ENCODE peak calls at places on chromosomes 2 and 18, in ten cellular contexts. C is left ventricle myocardium inferior; Q is CD4-positive, alpha-beta T cell; G is astrocyte of the spinal cord; Z is psoas muscle; I is HFFc6; D is stomach; F is PC-3; Y is AG04449; P is HFF-Myc. J is an unnamed sample.

GRCh38 chr2:197191177-197191947 is 119.2 kb downstream of the ANKRD44 start:
- DNase-seq in D (no peak), P (no peak), F (peak), I (peak), Z (no peak), C (no peak), Y (no peak), G (peak), Q (no peak), J (no peak)

GRCh38 chr2:36951030-36951518 is 15.3 kb downstream of the STRN start:
- DNase-seq in P (no peak), C (no peak), Q (no peak), G (no peak), Z (no peak), D (no peak), I (no peak), Y (no peak), F (no peak), J (no peak)

GRCh38 chr18:76823166-76823539 is 796 bp downstream of the ZNF236 start:
- DNase-seq in G (no peak), P (no peak), Y (no peak), I (no peak), Z (no peak), Q (no peak), D (no peak), F (no peak), C (no peak), J (no peak)

GRCh38 chr18:79878741-79879358 is 72.6 kb downstream of the SLC66A2 start:
- DNase-seq in Y (no peak), I (no peak), F (no peak), C (no peak), P (no peak), G (no peak), Q (no peak), Z (no peak), D (no peak), J (no peak)

GRCh38 chr18:59787998-59788875 is 91.0 kb upstream of the CCBE1 start:
- DNase-seq in C (no peak), G (peak), Q (no peak), Z (no peak), D (no peak), P (peak), I (peak), F (peak), Y (no peak), J (no peak)

GRCh38 chr18:51614967-51615571 is 417.6 kb upstream of the MEX3C start:
- DNase-seq in Z (no peak), P (no peak), F (peak), Q (no peak), G (peak), I (no peak), C (no peak), D (no peak), Y (no peak), J (no peak)

GRCh38 chr2:212480447-212480846 is 58.2 kb downstream of the ERBB4 start:
- DNase-seq in Y (no peak), Q (no peak), P (no peak), D (no peak), I (no peak), C (no peak), Z (no peak), F (no peak), G (no peak), J (no peak)

GRCh38 chr18:75269696-75270095 is 59.1 kb downstream of the TSHZ1 start:
- DNase-seq in D (no peak), P (no peak), G (no peak), F (no peak), C (no peak), I (no peak), Z (no peak), Q (no peak), Y (no peak), J (no peak)

GRCh38 chr2:81283081-81283480 is 978.5 kb upstream of the LRRTM1 start:
- DNase-seq in Q (no peak), D (no peak), Z (no peak), Y (no peak), P (no peak), I (no peak), F (peak), G (no peak), C (no peak), J (no peak)

GRCh38 chr18:35854095-35854494 is 118.4 kb upstream of the RMP24 start:
- DNase-seq in G (no peak), Q (no peak), F (no peak), Z (no peak), D (no peak), I (no peak), C (no peak), Y (no peak), P (no peak), J (no peak)

GRCh38 chr2:9138507-9139085 is 68.0 kb upstream of the ASAP2 start:
- DNase-seq in P (no peak), C (no peak), I (no peak), F (no peak), Z (no peak), G (no peak), Y (no peak), D (no peak), Q (no peak), J (no peak)

GRCh38 chr2:216683846-216684245 is 11.5 kb downstream of the IGFBP5 start:
- DNase-seq in D (no peak), Y (peak), I (peak), F (no peak), Z (peak), C (no peak), G (peak), P (no peak), Q (no peak), J (no peak)

GRCh38 chr2:71995067-71995665 is 152.5 kb downstream of the CYP26B1 start:
- DNase-seq in I (peak), F (peak), P (peak), G (peak), D (no peak), Y (no peak), C (no peak), Z (no peak), Q (no peak), J (no peak)

GRCh38 chr2:98487806-98488189 is 43.1 kb downstream of the INPP4A start:
- DNase-seq in C (no peak), P (no peak), Y (no peak), F (peak), D (no peak), I (no peak), Q (peak), Z (no peak), G (peak), J (no peak)

GRCh38 chr2:12948231-12948962 is 231.7 kb downstream of the TRIB2 start:
- DNase-seq in Y (no peak), G (peak), F (peak), I (peak), P (peak), D (no peak), Z (no peak), C (no peak), Q (no peak), J (no peak)

GRCh38 chr18:54440292-54440691 is 82.6 kb downstream of the C18orf54 start:
- DNase-seq in Y (no peak), F (no peak), C (no peak), D (no peak), G (no peak), I (no peak), Z (no peak), Q (no peak), P (no peak), J (no peak)

GRCh38 chr2:230520875-230521155 is 104.8 kb downstream of the SP100 start:
- DNase-seq in I (peak), D (no peak), Y (peak), Q (no peak), C (no peak), G (peak), P (no peak), Z (no peak), F (peak), J (no peak)

GRCh38 chr2:68995911-68996310 is 17.1 kb upstream of the ANTXR1 start:
- DNase-seq in Z (no peak), Y (no peak), Q (no peak), C (no peak), I (no peak), G (no peak), D (no peak), F (no peak), P (no peak), J (no peak)

GRCh38 chr2:240623531-240624010 is 1.7 kb upstream of the GPR35 start:
- DNase-seq in G (no peak), I (no peak), C (peak), Y (no peak), Q (no peak), F (no peak), Z (peak), P (no peak), D (no peak), J (peak)

GRCh38 chr2:233451950-233452349 is 97.7 kb downstream of the DGKD start:
- DNase-seq in Q (no peak), F (no peak), Y (no peak), Z (no peak), P (no peak), I (no peak), G (no peak), D (no peak), C (no peak), J (no peak)

GRCh38 chr2:143686585-143687164 is 557.5 kb downstream of the ARHGAP15 start:
- DNase-seq in G (peak), Q (no peak), I (peak), D (no peak), Z (no peak), Y (no peak), F (peak), C (no peak), P (peak), J (no peak)

GRCh38 chr18:13831864-13832508 is 8.0 kb downstream of the MC5R start:
- DNase-seq in G (no peak), D (peak), Z (no peak), C (no peak), Q (no peak), Y (no peak), I (no peak), P (no peak), F (peak), J (no peak)

GRCh38 chr2:158841839-158842238 is 46.7 kb downstream of the DAPL1 start:
- DNase-seq in I (no peak), F (no peak), Z (no peak), C (no peak), Q (no peak), D (no peak), G (peak), Y (no peak), P (no peak), J (no peak)

GRCh38 chr2:208890486-208890885 is 483.9 kb downstream of the PTH2R start:
- DNase-seq in Y (no peak), G (no peak), D (no peak), Z (no peak), Q (no peak), C (no peak), I (no peak), F (no peak), P (no peak), J (no peak)

GRCh38 chr18:29060349-29060748 is 883.4 kb upstream of the CDH2 start:
- DNase-seq in Y (no peak), Q (no peak), I (no peak), G (no peak), D (no peak), P (no peak), C (no peak), F (no peak), Z (no peak), J (no peak)

GRCh38 chr18:63339920-63340484 is 20.4 kb upstream of the BCL2 start:
- DNase-seq in G (peak), F (peak), Z (no peak), Y (no peak), C (no peak), I (peak), P (no peak), D (no peak), Q (peak), J (no peak)

GRCh38 chr2:191724015-191724414 is 46.1 kb downstream of the NABP1 start:
- DNase-seq in Z (no peak), G (no peak), Y (no peak), Q (no peak), I (no peak), D (no peak), P (no peak), F (no peak), C (no peak), J (no peak)

GRCh38 chr18:54848121-54848520 is 19.8 kb downstream of the RAB27B start:
- DNase-seq in Q (no peak), F (no peak), P (no peak), D (no peak), Y (no peak), G (no peak), C (no peak), Z (no peak), I (no peak), J (no peak)

GRCh38 chr2:234751275-234751938 is 200.4 kb upstream of the SH3BP4 start:
- DNase-seq in G (no peak), I (no peak), Q (no peak), C (no peak), F (no peak), D (no peak), Y (no peak), Z (no peak), P (no peak), J (no peak)
- TF ChIP-seq CTCF in G (no peak), I (no peak), Q (no peak), C (no peak), F (peak), D (no peak), Y (no peak), Z (no peak), P (peak), J (no peak)

DNA sequence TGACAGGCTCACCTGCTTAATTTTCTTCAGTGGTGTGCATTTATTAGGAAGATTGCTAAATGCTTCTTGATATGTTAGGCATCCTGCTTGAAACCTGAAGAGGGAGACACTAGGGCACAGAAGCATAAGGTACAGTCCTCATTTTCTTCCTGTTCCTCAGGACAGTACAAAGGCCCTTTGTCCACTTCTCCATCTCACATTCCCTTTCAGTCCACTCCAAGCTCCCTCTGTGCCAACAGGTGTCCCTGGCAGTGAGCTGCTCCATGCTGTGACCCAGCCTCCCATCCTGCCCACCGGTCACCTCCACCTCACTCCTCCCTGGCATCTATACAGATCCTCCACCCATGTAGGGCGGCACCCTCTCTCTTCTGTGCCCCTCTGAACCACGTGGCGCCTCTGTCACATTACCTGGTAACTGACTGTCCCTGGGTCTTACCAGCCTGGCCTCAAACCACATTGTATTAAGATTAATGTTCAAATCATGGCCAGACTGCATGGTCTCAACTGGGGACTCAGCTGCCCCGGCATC is 162.8 kb downstream of the VAPA start:
- DNase-seq in Q (no peak), P (no peak), G (no peak), F (no peak), I (no peak), Z (no peak), D (no peak), Y (no peak), C (no peak), J (no peak)
- TF ChIP-seq CTCF in Q (no peak), P (no peak), G (no peak), F (no peak), I (peak), Z (no peak), D (no peak), Y (no peak), C (no peak), J (no peak)

DNA sequence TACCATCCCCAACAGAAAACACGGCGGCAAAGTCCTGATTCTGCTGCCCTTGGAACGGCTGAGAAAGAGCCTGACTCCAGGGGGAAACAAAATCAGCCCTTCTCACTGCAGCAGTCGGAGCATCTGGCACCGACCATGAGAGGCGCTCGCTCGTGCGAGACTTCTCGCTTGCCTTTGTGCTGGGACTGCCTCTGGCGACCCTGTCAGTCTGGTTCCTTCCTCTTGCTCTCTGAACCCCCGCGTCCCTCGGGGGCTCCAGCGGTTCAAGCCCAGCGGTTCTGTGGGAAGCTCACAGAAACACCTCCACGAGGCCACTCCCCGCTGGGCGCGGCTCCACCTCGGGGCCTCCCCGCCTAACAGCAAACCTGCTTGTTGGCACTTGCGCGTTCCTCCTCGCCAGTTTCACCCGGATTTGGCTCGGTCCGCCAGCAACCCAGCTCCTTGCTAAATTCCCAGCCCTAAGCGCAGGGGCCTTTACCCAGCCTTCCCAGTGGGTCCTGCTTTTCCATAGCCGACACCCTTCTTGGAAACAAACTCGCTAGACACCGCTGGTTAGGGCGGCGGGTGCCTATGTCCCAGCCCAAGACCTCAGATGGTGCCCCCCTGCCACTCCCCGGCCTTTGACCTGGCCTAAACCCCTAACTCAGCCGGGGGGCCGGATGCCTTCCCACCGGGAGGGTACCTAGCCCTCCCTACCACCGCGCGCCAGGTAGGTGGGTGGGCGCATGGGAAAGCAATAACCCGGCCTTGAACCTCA is 2.2 kb downstream of the RND3 start:
- DNase-seq in G (peak), F (peak), Z (peak), C (peak), Q (no peak), Y (no peak), P (no peak), D (peak), I (peak), J (no peak)
- TF ChIP-seq CTCF in G (peak), F (peak), Z (peak), C (peak), Q (no peak), Y (peak), P (no peak), D (no peak), I (peak), J (no peak)

GRCh38 chr2:66495788-66496640 is 61.1 kb downstream of the MEIS1 start:
- DNase-seq in C (peak), Z (peak), F (peak), D (peak), G (peak), P (peak), I (peak), Q (no peak), Y (peak), J (no peak)
- TF ChIP-seq CTCF in C (peak), Z (no peak), F (peak), D (peak), G (no peak), P (peak), I (peak), Q (no peak), Y (no peak), J (no peak)

GRCh38 chr2:95391641-95392310 is 10.7 kb upstream of the FAHD2A start:
- DNase-seq in Y (no peak), G (no peak), P (no peak), F (no peak), Z (no peak), C (no peak), D (peak), Q (no peak), I (no peak), J (no peak)

GRCh38 chr2:95393901-95394300 is 8.6 kb upstream of the FAHD2A start:
- DNase-seq in P (no peak), Z (no peak), F (no peak), I (no peak), C (no peak), Q (no peak), Y (no peak), G (no peak), D (no peak), J (no peak)

GRCh38 chr2:95390881-95391321 is 11.6 kb upstream of the FAHD2A start:
- DNase-seq in D (no peak), I (no peak), C (no peak), Q (no peak), Z (no peak), F (no peak), Y (no peak), G (no peak), P (no peak), J (no peak)

GRCh38 chr2:95392320-95392719 is 10.2 kb upstream of the FAHD2A start:
- DNase-seq in Z (no peak), G (no peak), Q (no peak), I (no peak), F (no peak), Y (no peak), D (no peak), C (no peak), P (no peak), J (no peak)

GRCh38 chr2:95392730-95393455 is 9.6 kb upstream of the FAHD2A start:
- DNase-seq in D (no peak), P (no peak), Z (no peak), I (no peak), G (no peak), F (no peak), Y (no peak), Q (no peak), C (no peak), J (no peak)
- TF ChIP-seq CTCF in D (no peak), P (no peak), Z (no peak), I (peak), G (peak), F (peak), Y (peak), Q (no peak), C (peak), J (no peak)

DNA sequence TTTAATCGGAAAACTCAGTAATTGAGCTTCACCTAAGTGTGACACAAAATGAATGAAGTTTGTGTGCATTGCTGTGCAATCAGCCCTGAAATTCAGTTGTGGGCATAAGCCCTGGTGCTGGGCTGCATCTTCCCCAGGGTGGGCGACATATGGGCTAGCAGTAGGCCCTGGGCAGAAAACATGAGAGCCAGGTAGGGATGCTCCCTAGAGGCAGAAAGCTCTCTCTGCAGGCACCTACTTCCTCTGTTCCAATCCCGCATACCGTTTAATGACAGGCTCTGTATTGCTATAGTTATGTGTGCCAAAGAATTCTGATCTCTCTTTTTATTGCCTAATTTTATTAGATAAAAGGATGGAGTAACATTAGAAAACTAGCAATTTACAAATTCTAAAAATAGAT is 456.7 kb downstream of the NRXN1 start:
- DNase-seq in G (no peak), P (no peak), D (no peak), F (no peak), I (no peak), Q (no peak), Y (no peak), Z (no peak), C (no peak), J (no peak)
- TF ChIP-seq CTCF in G (no peak), P (no peak), D (no peak), F (no peak), I (no peak), Q (no peak), Y (no peak), Z (no peak), C (no peak), J (no peak)